ENCODE peak calls at places on chromosome 15, in five cellular contexts. I is head of caudate nucleus; W is stomach; O is GM20000; X is central memory CD8-positive, alpha-beta T cell. T is an unnamed sample.
A peak's percentile ranks its signal among the peaks of the same experiment; 100 is the strongest.

GRCh38 chr15:88223099-88223498 is 33.4 kb downstream of the NTRK3 start:
- DNase-seq in I (no peak), W (no peak), O (no peak), X (no peak), T (no peak)

GRCh38 chr15:39438795-39439577 is 141.9 kb upstream of the THBS1 start:
- DNase-seq in I (no peak), W (no peak), O (no peak), X (no peak), T (no peak)

GRCh38 chr15:41559489-41560177 is 621 bp downstream of the TYRO3 start:
- DNase-seq in I (peak; percentile 61), W (no peak), O (peak; percentile 55), X (no peak), T (no peak)

GRCh38 chr15:56042982-56043980 is 49.9 kb upstream of the NEDD4 start:
- DNase-seq in I (no peak), W (no peak), O (peak; percentile 8), X (peak; percentile 40), T (no peak)

GRCh38 chr15:40055576-40056293 is 16.8 kb upstream of the SRP14 start:
- DNase-seq in I (no peak), W (peak; percentile 93), O (no peak), X (no peak), T (no peak)

GRCh38 chr15:70576683-70577082 is 186.7 kb downstream of the UACA start:
- DNase-seq in I (no peak), W (no peak), O (no peak), X (no peak), T (no peak)

GRCh38 chr15:60343221-60343970 is 54.4 kb downstream of the ANXA2 start:
- DNase-seq in I (no peak), W (no peak), O (no peak), X (no peak), T (no peak)

GRCh38 chr15:67064607-67065530 is 533 bp upstream of the SMAD3 start:
- DNase-seq in I (no peak), W (peak; percentile 63), O (peak; percentile 71), X (no peak), T (no peak)

GRCh38 chr15:62497356-62497755 is 332.3 kb upstream of the C2CD4B start:
- DNase-seq in I (no peak), W (no peak), O (no peak), X (no peak), T (no peak)

GRCh38 chr15:73849641-73850040 is 23.7 kb upstream of the TBC1D21 start:
- DNase-seq in I (no peak), W (no peak), O (no peak), X (no peak), T (no peak)

GRCh38 chr15:59137566-59137965 is 32.6 kb downstream of the CCNB2 start:
- DNase-seq in I (no peak), W (no peak), O (peak; percentile 30), X (no peak), T (no peak)

GRCh38 chr15:60400957-60401356 is 3.2 kb upstream of the ANXA2 start:
- DNase-seq in I (no peak), W (no peak), O (no peak), X (no peak), T (no peak)

GRCh38 chr15:92527197-92527596 is 128.4 kb downstream of the FAM174B start:
- DNase-seq in I (no peak), W (peak; percentile 77), O (no peak), X (no peak), T (no peak)

GRCh38 chr15:39887211-39887610 is 32.9 kb downstream of the GPR176 start:
- DNase-seq in I (no peak), W (no peak), O (no peak), X (no peak), T (no peak)

GRCh38 chr15:89917442-89918085 is 4.8 kb upstream of the ARPIN start:
- DNase-seq in I (no peak), W (no peak), O (no peak), X (no peak), T (no peak)

GRCh38 chr15:36161781-36162212 is 417.6 kb upstream of the CDIN1 start:
- DNase-seq in I (no peak), W (no peak), O (no peak), X (no peak), T (no peak)

GRCh38 chr15:52673312-52673711 is 5.9 kb downstream of the ATOSA start:
- DNase-seq in I (no peak), W (no peak), O (no peak), X (no peak), T (no peak)

GRCh38 chr15:67274236-67274635 is 19.6 kb downstream of the IQCH start:
- DNase-seq in I (no peak), W (no peak), O (no peak), X (no peak), T (no peak)

GRCh38 chr15:42364529-42364928 is 5.2 kb downstream of the CAPN3 start:
- DNase-seq in I (peak; percentile 71), W (no peak), O (no peak), X (no peak), T (no peak)

GRCh38 chr15:92847841-92848240 is 52.3 kb upstream of the CHD2 start:
- DNase-seq in I (no peak), W (no peak), O (no peak), X (no peak), T (no peak)

GRCh38 chr15:68332266-68332665 is 54.7 kb downstream of the FEM1B start:
- DNase-seq in I (no peak), W (no peak), O (no peak), X (no peak), T (no peak)

GRCh38 chr15:67174864-67175573 is 79.4 kb downstream of the AAGAB start:
- DNase-seq in I (peak; percentile 29), W (peak; percentile 44), O (no peak), X (no peak), T (peak; percentile 27)

GRCh38 chr15:45435124-45435903 is 57.0 kb upstream of the GATM start:
- DNase-seq in I (no peak), W (no peak), O (no peak), X (no peak), T (no peak)

GRCh38 chr15:73927476-73928240 is 1.4 kb downstream of the LOXL1 start:
- DNase-seq in I (peak; percentile 44), W (peak; percentile 82), O (peak; percentile 80), X (peak; percentile 66), T (no peak)